ENCODE peak calls at places on chromosomes 1 and 21, in five cellular contexts. Q is neural progenitor cell, S is GM23338, F is endothelial cell of umbilical vein, K is astrocyte. T is an unnamed sample.

GRCh38 chr21:23694396-23694795 is 1912.9 kb downstream of the MRPL39 start:
- DNase-seq in Q (no peak), S (no peak), F (no peak), K (no peak), T (no peak)

GRCh38 chr1:18581420-18581880 is 49.2 kb upstream of the PAX7 start:
- DNase-seq in Q (peak; percentile 79), S (peak; percentile 79), F (peak; percentile 8), K (no peak), T (peak; percentile 68)

GRCh38 chr1:92085727-92086126 is 5.6 kb downstream of the BTBD8 start:
- DNase-seq in Q (peak; percentile 9), S (peak; percentile 30), F (no peak), K (no peak), T (no peak)

GRCh38 chr1:30034627-30035521 is 688.5 kb downstream of the MATN1 start:
- DNase-seq in Q (no peak), S (peak; percentile 19), F (no peak), K (peak; percentile 14), T (no peak)

GRCh38 chr1:177340601-177341067 is 169.9 kb downstream of the BRINP2 start:
- DNase-seq in Q (no peak), S (no peak), F (no peak), K (no peak), T (peak; percentile 50)

GRCh38 chr1:198937231-198938031 is 298.6 kb downstream of the PTPRC start:
- DNase-seq in Q (peak; percentile 24), S (peak; percentile 34), F (peak; percentile 95), K (peak; percentile 96), T (peak; percentile 87)

GRCh38 chr1:184843732-184844495 is 89.3 kb upstream of the EDEM3 start:
- DNase-seq in Q (no peak), S (no peak), F (no peak), K (no peak), T (no peak)

GRCh38 chr1:25529518-25530347 is 13.7 kb upstream of the LDLRAP1 start:
- DNase-seq in Q (no peak), S (peak; percentile 43), F (no peak), K (no peak), T (no peak)

GRCh38 chr1:177864530-177865305 is 105.1 kb downstream of the SEC16B start:
- DNase-seq in Q (no peak), S (no peak), F (no peak), K (no peak), T (no peak)

GRCh38 chr1:69688178-69688577 is 120.5 kb downstream of the LRRC7 start:
- DNase-seq in Q (no peak), S (no peak), F (no peak), K (no peak), T (no peak)

GRCh38 chr1:10975567-10976326 is 36.7 kb upstream of the TARDBP start:
- DNase-seq in Q (peak; percentile 39), S (no peak), F (no peak), K (peak; percentile 83), T (peak; percentile 79)

DNA sequence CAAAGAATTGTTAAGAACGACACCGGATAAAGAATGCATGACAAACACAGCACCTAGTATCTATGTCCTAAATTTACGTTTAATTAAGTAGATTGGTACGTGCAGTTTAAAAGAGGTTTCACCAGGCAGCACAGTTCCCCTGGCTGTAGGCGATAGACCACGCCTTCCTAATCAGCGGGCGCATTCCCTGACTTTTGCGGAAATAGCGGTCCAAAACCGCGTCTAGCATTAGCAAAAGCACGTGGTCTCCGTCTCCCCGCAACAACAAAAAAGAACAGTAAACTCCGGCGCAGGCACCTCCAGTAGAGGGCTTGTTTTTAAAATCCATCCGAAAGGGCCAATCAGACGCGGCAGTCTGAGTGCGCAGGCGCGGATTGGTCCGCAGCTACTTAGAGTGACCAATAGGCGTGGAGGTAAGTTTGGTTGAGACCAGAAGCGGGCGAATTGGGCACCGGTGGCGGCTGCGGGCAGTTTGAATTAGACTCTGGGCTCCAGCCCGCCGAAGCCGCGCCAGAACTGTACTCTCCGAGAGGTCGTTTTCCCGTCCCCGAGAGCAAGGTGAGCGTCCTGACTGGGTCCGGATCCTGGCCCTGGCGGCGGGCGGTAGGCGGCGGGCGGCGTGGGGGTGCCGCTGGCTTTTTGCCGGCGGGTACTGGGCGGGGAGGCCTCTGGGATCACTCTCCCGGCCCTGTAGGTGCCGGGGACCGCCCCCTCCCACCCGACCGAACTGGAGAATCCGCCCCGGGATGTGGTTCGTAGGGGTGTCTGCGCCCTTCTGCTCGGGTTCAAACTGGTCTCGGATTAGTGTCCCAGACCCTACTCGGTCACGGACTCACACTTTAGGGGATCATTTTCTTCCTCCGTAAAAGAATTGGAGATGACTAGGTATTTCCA is at the start of gene CENPF:
- DNase-seq in Q (peak; percentile 97), S (peak; percentile 100), F (peak; percentile 99), K (peak; percentile 98), T (peak; percentile 98)
- TF ChIP-seq CTCF in Q (peak; percentile 26), S (no peak), F (peak; percentile 30), K (no peak), T (no peak)

DNA sequence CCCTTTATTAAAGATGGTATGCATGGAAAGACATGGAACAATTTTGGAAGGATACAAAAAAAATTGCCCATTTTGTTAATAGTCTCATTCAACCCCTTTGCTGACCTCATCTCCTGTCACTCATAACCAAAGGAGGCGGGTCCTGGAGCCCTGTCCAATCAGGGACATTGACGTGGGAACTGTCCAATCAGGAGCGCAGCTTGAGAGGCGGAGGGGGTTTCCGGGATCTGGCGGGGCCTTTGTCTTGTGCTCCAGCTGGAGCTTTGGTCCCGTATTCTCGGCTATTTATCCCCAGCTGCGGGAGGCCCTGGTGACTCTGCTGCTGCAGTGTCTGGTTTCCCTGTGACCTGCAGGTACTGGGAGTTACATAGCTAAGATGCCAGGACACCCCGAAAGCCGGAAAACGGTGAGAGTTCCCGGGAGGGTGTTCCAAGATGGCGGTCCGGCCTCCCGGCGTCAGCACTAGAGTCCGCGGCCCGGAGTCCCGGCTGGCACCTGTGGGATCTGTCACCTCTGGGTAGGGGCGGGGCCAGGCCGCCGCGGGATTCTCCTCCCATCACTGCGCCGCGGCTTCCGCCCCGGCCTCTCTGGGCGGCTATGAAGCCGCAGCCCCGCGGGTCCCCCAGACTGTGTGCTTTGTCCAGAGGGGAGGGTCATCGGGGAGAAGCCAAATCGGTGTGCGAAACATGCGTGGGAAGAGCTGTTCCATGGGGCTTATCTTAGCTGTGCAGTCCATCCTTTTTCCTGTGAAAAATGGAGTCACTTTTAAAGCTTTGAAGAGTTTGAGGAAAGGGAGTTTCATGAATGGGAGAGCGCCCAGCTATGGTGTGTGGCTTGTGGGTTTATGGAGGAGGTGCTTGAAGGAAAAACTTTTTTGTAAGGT is at the start of gene ZNF678:
- DNase-seq in Q (peak; percentile 94), S (peak; percentile 97), F (peak; percentile 94), K (peak; percentile 88), T (peak; percentile 97)
- H2AFZ ChIP-seq in Q (peak within 1 kb of the TSS; percentile 99), S (peak within 1 kb of the TSS; percentile 90), F (peak within 1 kb of the TSS; percentile 91), K (peak within 1 kb of the TSS; percentile 94), T (peak within 1 kb of the TSS; percentile 78)

DNA sequence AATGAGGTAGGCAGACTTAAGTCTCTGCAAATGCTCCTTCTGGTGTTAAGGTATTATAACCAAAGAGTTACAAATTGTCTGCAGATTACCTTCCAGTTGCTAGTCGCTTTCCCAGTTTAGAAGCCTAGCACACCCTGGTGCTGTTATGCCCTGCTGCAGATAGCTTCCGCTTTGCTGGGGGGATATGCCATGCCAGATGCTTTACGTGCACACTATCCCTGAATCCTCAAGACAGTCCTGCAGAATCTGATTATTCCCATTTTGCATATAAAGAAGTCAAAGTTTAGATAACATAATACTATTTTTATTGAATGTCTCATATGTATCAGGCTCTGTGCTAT is 166.5 kb downstream of the DHRS3 start:
- DNase-seq in Q (no peak), S (no peak), F (no peak), K (no peak), T (no peak)
- H4K20me1 ChIP-seq in Q (no peaks in the 10 kb centered on the region), S (no peaks in the 10 kb centered on the region), F (no peaks in the 10 kb centered on the region), K (no peaks in the 10 kb centered on the region), T (no peaks in the 10 kb centered on the region)

DNA sequence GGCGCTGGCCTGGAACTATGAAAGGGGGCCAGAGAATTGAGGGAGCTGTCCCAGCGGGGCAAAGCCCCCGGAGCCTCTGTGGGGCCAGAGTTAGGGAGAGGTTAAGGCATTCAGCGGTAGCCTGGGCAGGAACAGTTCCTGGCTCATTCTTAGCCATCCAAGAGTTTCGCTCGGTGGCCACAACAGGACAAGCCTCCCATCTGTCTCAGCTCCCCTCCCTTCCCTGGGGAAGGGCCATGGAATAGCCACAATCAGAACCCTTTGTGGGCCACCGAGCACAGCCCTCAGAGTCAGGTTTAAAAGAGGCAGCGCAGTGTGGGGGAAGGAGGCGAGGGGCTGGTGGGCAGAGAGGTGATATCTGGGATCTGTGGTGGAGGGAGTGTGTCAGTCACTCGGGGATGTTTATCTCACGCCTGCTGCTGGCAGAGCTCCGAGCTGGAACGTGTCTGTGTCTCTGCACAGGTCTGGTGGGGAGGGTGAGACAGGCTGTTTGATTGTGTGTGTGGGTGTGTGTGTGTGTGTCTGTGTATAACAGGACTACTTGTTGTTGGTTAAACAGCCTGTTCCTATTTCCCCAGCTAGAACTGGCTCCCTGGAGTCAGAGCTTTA is 49.6 kb upstream of the GOLT1A start:
- DNase-seq in Q (no peak), S (no peak), F (no peak), K (peak; percentile 27), T (no peak)
- TF ChIP-seq CTCF in Q (no peak), S (no peak), F (no peak), K (no peak), T (no peak)

DNA sequence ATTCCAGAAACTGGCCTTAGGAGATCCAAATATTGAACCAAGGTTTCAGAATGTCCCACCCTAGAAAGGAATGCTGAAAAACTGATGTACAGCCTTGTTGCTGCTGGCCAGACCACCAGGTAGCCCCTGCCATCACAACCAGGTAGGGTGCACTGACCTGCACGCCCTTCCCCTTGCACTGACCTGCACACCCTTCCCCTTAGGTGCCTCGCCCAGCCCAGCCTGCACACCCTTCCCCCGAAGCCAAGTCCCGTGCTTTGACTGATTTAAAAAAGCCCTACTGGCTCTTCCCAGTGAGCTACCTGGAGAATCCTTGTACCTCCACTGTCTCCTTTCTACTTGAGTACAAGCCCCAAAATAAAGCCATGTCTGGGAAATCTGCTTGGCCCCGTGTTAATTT is 26.3 kb upstream of the C1orf198 start:
- DNase-seq in Q (no peak), S (no peak), F (no peak), K (no peak), T (no peak)
- H2AFZ ChIP-seq in Q (no peak overlapping the region), S (no peak overlapping the region), F (no peak overlapping the region), K (no peak overlapping the region), T (no peak overlapping the region)

GRCh38 chr1:14929547-14930223 is 223.9 kb upstream of the TMEM51 start:
- DNase-seq in Q (no peak), S (no peak), F (no peak), K (peak; percentile 73), T (peak; percentile 90)
- H4K20me1 ChIP-seq in Q (peaks cover 32% of the 10 kb centered on the region), S (peaks cover 13% of the 10 kb centered on the region), F (no peaks in the 10 kb centered on the region), K (peaks cover 14% of the 10 kb centered on the region), T (peaks cover 2% of the 10 kb centered on the region)

GRCh38 chr1:14362331-14362730 is 236.2 kb upstream of the KAZN start:
- DNase-seq in Q (no peak), S (no peak), F (no peak), K (no peak), T (no peak)

GRCh38 chr1:14365226-14365994 is 233.1 kb upstream of the KAZN start:
- DNase-seq in Q (no peak), S (no peak), F (no peak), K (no peak), T (no peak)

GRCh38 chr1:14363191-14363590 is 235.3 kb upstream of the KAZN start:
- DNase-seq in Q (no peak), S (no peak), F (no peak), K (peak; percentile 44), T (no peak)

GRCh38 chr1:14366361-14367018 is 232.0 kb upstream of the KAZN start:
- DNase-seq in Q (peak; percentile 60), S (peak; percentile 53), F (no peak), K (peak; percentile 36), T (peak; percentile 56)

GRCh38 chr1:14363707-14364413 is 234.6 kb upstream of the KAZN start:
- DNase-seq in Q (no peak), S (peak; percentile 34), F (no peak), K (no peak), T (no peak)
- TF ChIP-seq CTCF in Q (peak; percentile 7), S (peak; percentile 39), F (no peak), K (no peak), T (no peak)

GRCh38 chr21:21807598-21807903 is 809.3 kb downstream of the NCAM2 start:
- DNase-seq in Q (no peak), S (no peak), F (no peak), K (no peak), T (no peak)
- H2AFZ ChIP-seq in Q (no peak overlapping the region), S (no peak overlapping the region), F (no peak overlapping the region), K (no peak overlapping the region), T (no peak overlapping the region)

T was measured in hepatocyte.